ENCODE peak calls at places on chromosome 15, in ten cellular contexts. C is CD4-positive, alpha-beta T cell; W is foreskin fibroblast; U is B cell; Q is endothelial cell; L is astrocyte of the spinal cord; G is left ventricle myocardium inferior; S is right lobe of liver; I is neural progenitor cell; E is AG04450. D is an unnamed sample.

GRCh38 chr15:100596792-100597191 is 5.2 kb downstream of the LINS1 start:
- DNase-seq in E (no peak), I (no peak), S (no peak), G (no peak), C (peak; percentile 95), W (no peak), U (no peak), L (peak; percentile 36), Q (no peak), D (peak; percentile 35)

GRCh38 chr15:94040523-94041248 is 190.7 kb upstream of the MCTP2 start:
- DNase-seq in Q (no peak), E (no peak), G (no peak), S (no peak), W (no peak), U (no peak), I (no peak), C (no peak), L (no peak), D (no peak)

GRCh38 chr15:77506311-77507150 is 85.8 kb downstream of the HMG20A start:
- DNase-seq in G (peak; percentile 82), E (no peak), Q (no peak), U (no peak), I (no peak), S (no peak), C (no peak), W (no peak), L (peak; percentile 52), D (no peak)

GRCh38 chr15:36635681-36636080 is 56.3 kb downstream of the CDIN1 start:
- DNase-seq in Q (no peak), W (no peak), E (no peak), I (no peak), G (no peak), C (no peak), U (no peak), L (no peak), S (no peak), D (no peak)

GRCh38 chr15:33296856-33297255 is 13.9 kb upstream of the RYR3 start:
- DNase-seq in U (no peak), I (no peak), E (no peak), Q (no peak), G (no peak), W (no peak), C (no peak), L (no peak), S (no peak), D (no peak)

GRCh38 chr15:59013246-59013645 is 25.8 kb downstream of the RNF111 start:
- DNase-seq in S (no peak), Q (no peak), L (peak; percentile 0), I (no peak), C (no peak), W (no peak), G (no peak), U (no peak), E (no peak), D (no peak)

GRCh38 chr15:99307735-99308134 is 56.5 kb downstream of the LRRC28 start:
- DNase-seq in Q (no peak), W (no peak), L (no peak), G (no peak), U (no peak), C (no peak), E (no peak), S (no peak), I (no peak), D (no peak)

GRCh38 chr15:99149366-99149765 is 44.5 kb downstream of the SYNM start:
- DNase-seq in Q (no peak), G (no peak), W (no peak), C (no peak), E (no peak), I (no peak), L (no peak), S (no peak), U (no peak), D (no peak)

GRCh38 chr15:62430056-62430455 is 265.0 kb upstream of the C2CD4B start:
- DNase-seq in U (no peak), C (no peak), Q (no peak), G (no peak), S (no peak), L (no peak), I (no peak), E (no peak), W (no peak), D (no peak)

DNA sequence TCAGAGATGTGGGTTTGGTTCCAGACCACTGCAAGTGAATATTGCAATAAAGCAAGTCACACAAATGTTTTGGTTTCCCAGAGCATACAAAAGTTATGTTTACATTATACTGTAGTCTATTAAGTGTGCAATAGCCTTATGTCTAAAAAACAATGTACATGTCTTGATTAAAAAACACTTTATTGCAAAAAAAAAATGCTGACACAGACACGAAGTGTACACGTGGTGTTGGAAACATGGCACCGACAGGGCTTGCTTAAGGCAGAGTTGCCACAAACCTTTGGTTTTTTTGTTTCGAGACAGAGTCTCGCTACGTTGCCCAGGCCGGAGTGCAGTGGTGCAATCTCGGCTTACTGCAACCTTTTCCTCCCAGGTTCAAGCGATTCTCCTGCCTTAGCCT is 50.1 kb downstream of the RAB11A start:
- DNase-seq in E (no peak), G (no peak), Q (no peak), L (no peak), W (no peak), I (no peak), C (no peak), S (no peak), U (no peak), D (no peak)
- TF ChIP-seq CTCF in E (no peak), G (no peak), Q (no peak), L (no peak), W (no peak), I (no peak), C (no peak), S (no peak), U (no peak), D (no peak)

GRCh38 chr15:71469393-71469792 is 341.0 kb upstream of the NR2E3 start:
- DNase-seq in C (no peak), Q (no peak), U (no peak), I (no peak), W (peak; percentile 66), L (no peak), S (no peak), E (no peak), G (no peak), D (no peak)
- TF ChIP-seq CTCF in C (no peak), Q (no peak), U (no peak), I (no peak), W (peak; percentile 58), L (no peak), S (no peak), E (peak; percentile 25), G (no peak), D (no peak)

GRCh38 chr15:72585659-72586058 is 68.8 kb upstream of the GOLGA6B start:
- DNase-seq in G (no peak), L (peak; percentile 45), C (no peak), I (no peak), S (no peak), Q (no peak), E (no peak), W (no peak), U (no peak), D (no peak)
- TF ChIP-seq CTCF in G (peak; percentile 11), L (peak; percentile 51), C (no peak), I (no peak), S (peak; percentile 14), Q (no peak), E (peak; percentile 41), W (peak; percentile 27), U (no peak), D (no peak)

DNA sequence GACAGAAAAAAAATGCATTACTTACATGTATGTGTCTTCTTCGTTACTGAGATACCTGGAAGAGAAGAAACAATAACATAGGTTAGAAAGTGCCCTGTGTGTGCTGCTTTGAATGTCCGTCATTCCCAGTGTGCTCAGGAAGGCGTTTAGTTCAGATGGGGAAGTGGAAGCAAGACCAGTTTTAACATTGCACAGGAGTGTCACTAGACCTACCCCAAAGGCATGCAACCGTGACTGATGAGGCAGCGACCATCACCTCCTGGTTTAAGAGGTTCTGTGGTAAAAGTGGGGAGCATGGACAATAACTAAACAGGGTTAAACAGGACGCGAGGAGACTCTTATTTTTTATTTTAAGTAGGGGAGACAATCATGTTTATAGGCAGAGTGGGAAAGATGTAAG is 199.7 kb upstream of the ICE2 start:
- DNase-seq in L (no peak), C (no peak), W (no peak), G (no peak), E (no peak), U (no peak), S (no peak), Q (no peak), I (no peak), D (no peak)
- TF ChIP-seq CTCF in L (no peak), C (no peak), W (no peak), G (no peak), E (no peak), U (no peak), S (no peak), Q (no peak), I (no peak), D (no peak)

DNA sequence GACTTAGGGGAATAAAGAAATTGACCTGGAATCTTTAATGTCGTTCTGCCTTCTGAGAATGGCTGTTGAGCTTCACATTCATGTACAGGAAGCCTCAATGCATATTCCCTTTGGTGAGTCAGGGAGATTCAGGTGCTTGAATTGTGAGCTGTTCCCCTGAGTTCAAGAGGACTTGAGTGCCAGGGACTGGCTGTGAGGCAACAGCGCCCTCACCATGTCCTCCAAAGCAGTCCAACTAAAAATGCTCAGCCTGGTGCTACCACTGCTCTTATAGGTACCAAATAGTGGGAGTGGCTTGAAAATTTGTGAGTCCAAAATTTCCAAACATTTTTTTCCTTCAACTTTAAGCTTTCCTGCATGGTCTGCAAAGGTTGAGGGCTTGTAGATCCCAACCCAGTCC is 54.1 kb downstream of the LEO1 start:
- DNase-seq in S (no peak), Q (peak; percentile 17), I (peak; percentile 60), U (no peak), G (no peak), W (no peak), C (no peak), L (peak; percentile 29), E (no peak), D (no peak)
- TF ChIP-seq CTCF in S (peak; percentile 17), Q (no peak), I (peak; percentile 59), U (no peak), G (peak; percentile 24), W (peak; percentile 31), C (no peak), L (peak; percentile 57), E (peak; percentile 34), D (peak; percentile 28)

DNA sequence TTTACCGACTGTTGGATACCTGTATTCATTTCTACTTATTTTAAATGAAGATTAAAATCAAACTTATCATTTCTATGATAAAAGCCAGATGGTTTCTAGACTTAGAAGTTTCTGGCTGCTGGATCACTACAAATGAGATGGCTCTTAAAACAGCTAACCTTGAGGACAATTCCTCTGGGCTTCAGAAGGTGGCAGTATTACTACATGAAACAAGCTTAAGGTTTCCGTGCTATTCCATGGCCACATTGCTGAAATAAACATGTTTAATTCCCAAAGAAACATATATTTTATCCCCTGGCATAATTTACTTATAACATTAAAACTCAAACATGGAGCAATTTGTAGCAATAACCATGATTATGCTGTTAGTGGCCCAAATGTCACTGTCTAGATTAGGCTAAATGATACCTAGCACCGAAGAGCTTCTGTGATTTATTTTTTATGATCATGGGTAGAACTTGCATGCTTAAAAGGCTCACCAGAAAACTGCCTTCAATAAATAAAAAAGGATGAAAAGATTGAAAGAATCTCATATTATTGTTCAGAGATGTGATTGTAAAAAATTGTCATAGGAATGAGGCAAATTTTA is 204.0 kb upstream of the NANOGP8 start:
- DNase-seq in I (peak; percentile 63), G (no peak), Q (peak; percentile 19), L (peak; percentile 73), U (no peak), C (no peak), W (peak; percentile 47), S (no peak), E (peak; percentile 55), D (peak; percentile 37)
- TF ChIP-seq CTCF in I (peak; percentile 80), G (peak; percentile 81), Q (peak; percentile 74), L (peak; percentile 77), U (peak; percentile 34), C (peak; percentile 21), W (peak; percentile 76), S (peak; percentile 78), E (peak; percentile 87), D (peak; percentile 55)

GRCh38 chr15:29692527-29692926 is 129.7 kb downstream of the TJP1 start:
- DNase-seq in C (no peak), W (no peak), S (no peak), I (peak; percentile 22), Q (no peak), G (no peak), E (no peak), L (no peak), U (no peak), D (no peak)
- TF ChIP-seq CTCF in C (no peak), W (peak; percentile 10), S (peak; percentile 36), I (peak; percentile 59), Q (no peak), G (peak; percentile 24), E (peak; percentile 27), L (peak; percentile 31), U (no peak), D (no peak)

D was measured in GM13976.